ENCODE peak calls at places on chromosome 13, in five cellular contexts. Y is left ventricle myocardium inferior, S is tibial artery, K is Panc1, Z is PC-3. I is an unnamed sample.
A peak's percentile ranks its signal among the peaks of the same experiment; 100 is the strongest.

GRCh38 chr13:34863360-34864135 is 78.5 kb upstream of the NBEA start:
- DNase-seq in S (no peak), Z (peak; percentile 88), K (no peak), Y (no peak), I (no peak)

GRCh38 chr13:51246411-51247298 is 24.5 kb downstream of the FAM124A start:
- DNase-seq in Y (peak; percentile 69), K (no peak), Z (no peak), S (no peak), I (no peak)

GRCh38 chr13:20658451-20658850 is 45.0 kb upstream of the IL17D start:
- DNase-seq in Z (no peak), Y (no peak), K (no peak), S (no peak), I (no peak)

GRCh38 chr13:30585748-30586262 is 31.9 kb upstream of the USPL1 start:
- DNase-seq in Z (peak; percentile 89), K (no peak), S (no peak), Y (no peak), I (no peak)

GRCh38 chr13:107035778-107036177 is 467.8 kb upstream of the ARGLU1 start:
- DNase-seq in K (no peak), Y (no peak), S (no peak), Z (no peak), I (no peak)

GRCh38 chr13:20127563-20128458 is 33.0 kb downstream of the GJA3 start:
- DNase-seq in Z (peak; percentile 66), S (no peak), Y (peak; percentile 77), K (no peak), I (peak; percentile 84)

GRCh38 chr13:99062593-99062992 is 84.7 kb upstream of the DOCK9 start:
- DNase-seq in Y (peak; percentile 30), S (peak; percentile 27), K (no peak), Z (peak; percentile 62), I (no peak)

GRCh38 chr13:75749407-75749806 is 113.3 kb downstream of the LMO7 start:
- DNase-seq in Y (no peak), Z (peak; percentile 36), S (peak; percentile 45), K (no peak), I (no peak)

GRCh38 chr13:70960841-70961443 is 852.7 kb upstream of the KLHL1 start:
- DNase-seq in Y (no peak), S (no peak), K (no peak), Z (peak; percentile 51), I (no peak)

GRCh38 chr13:110511509-110512181 is 49.9 kb downstream of the RAB20 start:
- DNase-seq in S (no peak), Y (no peak), K (no peak), Z (no peak), I (no peak)

GRCh38 chr13:64255988-64256387 is 2840.3 kb upstream of the PCDH20 start:
- DNase-seq in S (no peak), K (no peak), Y (no peak), Z (no peak), I (no peak)

GRCh38 chr13:30364876-30365275 is 57.4 kb upstream of the UBE2L5 start:
- DNase-seq in S (no peak), K (no peak), Y (no peak), Z (no peak), I (no peak)

GRCh38 chr13:53439439-53440225 is 411.0 kb downstream of the OLFM4 start:
- DNase-seq in Z (no peak), S (no peak), K (no peak), Y (no peak), I (no peak)

GRCh38 chr13:75876371-75877050 is 240.4 kb downstream of the LMO7 start:
- DNase-seq in K (peak; percentile 45), Z (peak; percentile 72), Y (peak; percentile 34), S (peak; percentile 60), I (peak; percentile 79)

GRCh38 chr13:113361406-113361805 is 2.5 kb downstream of the GRTP1 start:
- DNase-seq in Z (no peak), S (no peak), K (no peak), Y (no peak), I (no peak)

GRCh38 chr13:33454844-33455256 is 169.3 kb upstream of the STARD13 start:
- DNase-seq in K (no peak), Y (no peak), Z (peak; percentile 56), S (no peak), I (no peak)

GRCh38 chr13:60957816-60958215 is 457.8 kb downstream of the PCDH20 start:
- DNase-seq in Z (no peak), Y (no peak), K (no peak), S (no peak), I (no peak)

GRCh38 chr13:114115796-114116195 is 16.6 kb downstream of the RASA3 start:
- DNase-seq in Z (no peak), K (no peak), S (no peak), Y (no peak), I (no peak)

GRCh38 chr13:109790951-109791605 is 4.7 kb upstream of the IRS2 start:
- DNase-seq in Z (peak; percentile 58), Y (no peak), S (no peak), K (no peak), I (peak; percentile 46)

GRCh38 chr13:34933786-34934185 is 8.3 kb upstream of the NBEA start:
- DNase-seq in K (no peak), Z (no peak), Y (no peak), S (no peak), I (no peak)

GRCh38 chr13:98289339-98289935 is 112.4 kb upstream of the RNF113B start:
- DNase-seq in Z (no peak), S (no peak), K (no peak), Y (no peak), I (no peak)

GRCh38 chr13:44299544-44299943 is 74.1 kb upstream of the SERP2 start:
- DNase-seq in K (no peak), S (no peak), Z (no peak), Y (no peak), I (no peak)

GRCh38 chr13:44299142-44299541 is 74.5 kb upstream of the SERP2 start:
- DNase-seq in K (no peak), S (no peak), Z (peak; percentile 31), Y (no peak), I (no peak)

GRCh38 chr13:44301639-44302015 is 72.0 kb upstream of the SERP2 start:
- DNase-seq in K (no peak), S (no peak), Z (no peak), Y (no peak), I (no peak)

GRCh38 chr13:44302233-44302632 is 71.4 kb upstream of the SERP2 start:
- DNase-seq in S (no peak), Z (peak; percentile 58), Y (no peak), K (no peak), I (no peak)

DNA sequence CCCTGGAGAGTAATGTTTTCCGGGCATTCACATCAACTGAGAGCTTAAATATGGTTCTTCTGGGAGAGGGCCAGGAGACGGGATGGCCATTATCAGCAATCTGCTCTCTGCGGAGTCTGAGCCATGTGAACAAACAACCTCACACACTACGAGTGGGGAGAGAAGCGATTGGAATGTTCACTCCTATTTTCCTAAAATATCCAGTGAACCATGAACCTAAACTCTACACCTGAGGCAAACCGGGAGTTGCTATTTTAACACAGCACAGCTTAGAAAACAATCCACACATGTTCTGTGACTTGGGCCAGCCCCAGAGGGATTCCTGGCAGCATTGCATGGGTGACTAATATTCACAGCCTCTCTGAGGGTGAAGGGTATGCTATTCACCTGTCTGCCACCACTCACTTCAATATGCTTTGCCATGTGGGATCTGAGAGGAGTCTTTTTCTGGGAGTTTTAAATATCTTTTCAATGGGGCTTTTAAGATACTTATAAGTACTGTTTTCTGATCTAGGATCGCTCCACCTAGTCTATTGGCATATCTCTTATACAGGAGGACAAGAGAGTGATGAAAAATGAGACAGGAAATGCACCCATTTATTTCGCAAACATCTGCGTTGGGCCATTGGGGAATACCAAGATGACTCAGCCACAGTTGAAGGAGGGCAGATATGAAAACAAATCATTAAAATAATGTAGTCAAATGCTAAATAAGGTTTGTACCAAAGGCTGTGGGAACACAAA is 72.6 kb upstream of the SERP2 start:
- DNase-seq in Z (peak; percentile 89), K (no peak), S (peak; percentile 35), Y (peak; percentile 53), I (no peak)
- TF ChIP-seq CTCF in Z (no peak), K (no peak), S (no peak), Y (peak; percentile 29), I (no peak)

DNA sequence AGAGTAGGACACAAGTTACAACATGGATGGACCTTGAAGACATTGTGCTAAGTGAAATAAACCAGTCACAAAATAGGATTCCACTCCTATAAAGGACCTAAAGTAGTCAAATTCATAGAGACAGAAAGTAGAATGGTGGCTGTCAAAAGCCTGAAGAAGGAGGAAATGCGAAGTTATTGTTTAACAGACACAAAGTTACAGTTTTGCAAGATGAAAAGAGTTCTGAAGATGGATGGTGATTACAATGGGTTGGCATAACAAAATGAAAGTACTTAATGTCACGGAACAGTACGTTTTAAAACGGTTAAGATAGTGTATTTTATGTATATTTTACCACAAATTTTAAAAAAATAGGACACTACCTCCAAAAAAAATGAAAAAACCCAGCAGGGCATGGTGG is 34.8 kb downstream of the FOXO1 start:
- DNase-seq in Y (no peak), S (no peak), K (no peak), Z (no peak), I (no peak)
- H3K4me1 ChIP-seq in Y (peaks cover 44% of the 10 kb centered on the region), S (peaks cover 3% of the 10 kb centered on the region), K (no peaks in the 10 kb centered on the region), Z (no peaks in the 10 kb centered on the region), I (no peaks in the 10 kb centered on the region)

GRCh38 chr13:28718186-28718537 is 608 bp downstream of the SLC46A3 start:
- DNase-seq in S (no peak), K (no peak), Z (no peak), Y (no peak), I (no peak)

GRCh38 chr13:28719227-28719562 is 425 bp upstream of the SLC46A3 start:
- DNase-seq in K (no peak), Y (no peak), Z (no peak), S (no peak), I (no peak)

GRCh38 chr13:28719656-28720055 is 886 bp upstream of the SLC46A3 start:
- DNase-seq in Z (no peak), S (no peak), Y (no peak), K (no peak), I (no peak)

GRCh38 chr13:28717170-28717569 is 1.6 kb downstream of the SLC46A3 start:
- DNase-seq in S (no peak), K (no peak), Z (no peak), Y (no peak), I (no peak)

GRCh38 chr13:28718538-28719226 is at the start of gene SLC46A3:
- DNase-seq in S (peak; percentile 98), Z (peak; percentile 84), Y (peak; percentile 100), K (peak; percentile 52), I (peak; percentile 98)
- TF ChIP-seq CTCF in S (peak; percentile 13), Z (no peak), Y (peak; percentile 38), K (no peak), I (no peak)

DNA sequence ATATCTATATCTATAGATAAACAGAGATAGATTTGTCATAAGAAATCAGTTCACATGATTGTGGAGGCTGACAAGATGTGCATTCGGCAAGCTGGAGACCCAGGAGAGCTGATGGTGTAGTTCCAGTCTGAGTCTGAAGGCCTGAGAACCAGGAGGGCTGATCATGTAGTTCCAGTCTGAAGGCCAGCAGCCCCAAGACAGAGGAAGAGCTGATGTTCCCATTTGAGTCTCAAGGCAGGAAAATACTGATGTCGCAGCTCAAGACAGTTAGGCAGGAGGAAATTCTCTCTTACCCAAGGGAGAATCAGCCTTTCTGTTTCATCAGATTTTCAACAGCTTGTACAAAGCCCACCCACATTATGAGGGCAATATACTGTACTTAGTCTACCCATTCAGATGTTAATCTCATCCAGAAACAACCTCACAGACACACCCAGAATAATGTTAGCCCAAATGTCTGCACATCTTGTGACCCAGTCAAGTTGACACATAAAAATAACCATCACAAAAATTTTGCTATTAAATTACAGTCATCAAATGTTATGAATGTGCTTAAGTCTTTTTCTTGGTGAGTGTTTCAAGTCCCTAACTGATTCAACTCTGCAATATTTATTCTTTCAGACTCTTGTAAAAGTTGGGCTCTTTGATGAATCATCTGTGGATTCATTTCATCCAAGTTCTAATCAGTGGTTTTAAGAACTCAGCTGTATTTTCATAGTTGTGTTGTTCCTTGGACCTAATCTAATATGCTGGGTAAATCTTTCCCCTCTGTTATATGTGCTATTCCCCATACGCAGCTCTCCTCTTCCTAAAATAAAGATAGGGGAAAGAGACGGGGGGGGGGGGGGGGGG is 22.7 kb upstream of the LRCH1 start:
- DNase-seq in Z (peak; percentile 80), S (no peak), Y (no peak), K (no peak), I (no peak)
- H3K4me1 ChIP-seq in Z (peaks cover 32% of the 10 kb centered on the region), S (no peaks in the 10 kb centered on the region), Y (peaks cover 6% of the 10 kb centered on the region), K (no peaks in the 10 kb centered on the region), I (no peaks in the 10 kb centered on the region)

I was measured in testis.